ENCODE peak calls at places on chromosome 4, in nine cellular contexts. O, Z, V, K, Y, M, B, U and L are unnamed samples.

GRCh38 chr4:176433983-176434382 is 114.2 kb downstream of the SPCS3 start:
- DNase-seq in O (no peak), Z (no peak), V (no peak), K (no peak), Y (no peak), M (no peak), B (no peak), U (no peak), L (no peak)

GRCh38 chr4:99668472-99668871 is 10.8 kb upstream of the C4orf54 start:
- DNase-seq in O (no peak), Z (no peak), V (no peak), K (no peak), Y (no peak), M (no peak), B (no peak), U (no peak), L (no peak)

GRCh38 chr4:166635367-166635766 is 598.9 kb downstream of the SPOCK3 start:
- DNase-seq in O (no peak), Z (no peak), V (no peak), K (no peak), Y (no peak), M (no peak), B (no peak), U (no peak), L (no peak)

GRCh38 chr4:88158360-88159136 is at the start of gene ABCG2:
- DNase-seq in O (peak; percentile 54), Z (peak; percentile 72), V (peak; percentile 44), K (no peak), Y (peak; percentile 16), M (peak; percentile 24), B (peak; percentile 59), U (peak; percentile 26), L (peak; percentile 67)

GRCh38 chr4:81921757-81922159 is 450.1 kb upstream of the RASGEF1B start:
- DNase-seq in O (no peak), Z (no peak), V (no peak), K (no peak), Y (no peak), M (peak; percentile 9), B (no peak), U (no peak), L (no peak)

GRCh38 chr4:3388461-3389185 is 53.1 kb upstream of the HGFAC start:
- DNase-seq in O (no peak), Z (peak; percentile 94), V (peak; percentile 65), K (no peak), Y (no peak), M (no peak), B (peak; percentile 77), U (peak; percentile 85), L (peak; percentile 14)

GRCh38 chr4:7043521-7044414 is 596 bp downstream of the TADA2B start:
- DNase-seq in O (peak; percentile 90), Z (peak; percentile 71), V (peak; percentile 40), K (peak; percentile 76), Y (no peak), M (peak; percentile 57), B (peak; percentile 34), U (peak; percentile 71), L (no peak)

GRCh38 chr4:153781280-153781679 is 7.6 kb downstream of the SFRP2 start:
- DNase-seq in O (peak; percentile 36), Z (no peak), V (no peak), K (no peak), Y (no peak), M (no peak), B (no peak), U (no peak), L (no peak)

GRCh38 chr4:72302981-72303704 is 265.9 kb downstream of the ADAMTS3 start:
- DNase-seq in O (no peak), Z (peak; percentile 55), V (peak; percentile 54), K (peak; percentile 52), Y (peak; percentile 43), M (peak; percentile 43), B (peak; percentile 47), U (peak; percentile 54), L (no peak)

GRCh38 chr4:169407217-169407845 is 136.6 kb upstream of the SH3RF1 start:
- DNase-seq in O (no peak), Z (peak; percentile 1), V (no peak), K (no peak), Y (no peak), M (no peak), B (no peak), U (no peak), L (no peak)

GRCh38 chr4:98659106-98659592 is 738 bp upstream of the TSPAN5 start:
- DNase-seq in O (no peak), Z (peak; percentile 68), V (peak; percentile 58), K (no peak), Y (no peak), M (no peak), B (peak; percentile 67), U (no peak), L (no peak)
- H3K4me3 ChIP-seq in O (peak overlapping the region; percentile 49), Z (peak overlapping the region; percentile 99), V (peak overlapping the region; percentile 76), K (peak overlapping the region; percentile 56), Y (peak overlapping the region; percentile 64), M (peak overlapping the region; percentile 84), B (peak overlapping the region; percentile 86), U (peak overlapping the region; percentile 58), L (peak overlapping the region; percentile 83)

GRCh38 chr4:53941331-53941730 is 123.1 kb downstream of the CHIC2 start:
- DNase-seq in O (no peak), Z (no peak), V (no peak), K (no peak), Y (no peak), M (no peak), B (no peak), U (no peak), L (no peak)

GRCh38 chr4:53935780-53936179 is 128.6 kb downstream of the CHIC2 start:
- DNase-seq in O (no peak), Z (peak; percentile 84), V (peak; percentile 33), K (no peak), Y (no peak), M (no peak), B (peak; percentile 83), U (no peak), L (no peak)

GRCh38 chr4:53937327-53937726 is 127.1 kb downstream of the CHIC2 start:
- DNase-seq in O (no peak), Z (peak; percentile 29), V (no peak), K (no peak), Y (no peak), M (no peak), B (peak; percentile 28), U (no peak), L (no peak)

GRCh38 chr4:53942712-53943111 is 121.7 kb downstream of the CHIC2 start:
- DNase-seq in O (no peak), Z (no peak), V (no peak), K (no peak), Y (no peak), M (no peak), B (no peak), U (no peak), L (no peak)

DNA sequence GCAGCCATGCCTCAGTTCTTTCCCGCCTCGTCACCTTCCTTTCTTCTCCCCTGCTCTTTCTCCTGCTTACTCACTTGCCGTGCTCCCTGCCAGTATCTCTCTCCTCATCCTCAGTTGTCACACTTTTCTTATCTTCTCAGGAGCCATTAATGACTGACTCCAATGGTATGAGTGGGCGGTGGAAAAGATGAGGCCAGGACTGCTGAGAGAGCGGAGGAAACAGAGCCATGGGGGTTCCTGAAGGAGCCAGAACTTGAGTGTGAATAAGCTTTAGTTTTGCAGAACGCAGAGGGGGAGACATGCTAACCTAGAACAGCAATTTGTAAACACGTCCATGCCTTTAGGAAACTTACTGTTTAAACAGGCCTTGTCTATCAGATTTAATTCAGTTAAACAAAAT is 126.5 kb downstream of the CHIC2 start:
- DNase-seq in O (no peak), Z (peak; percentile 95), V (peak; percentile 89), K (no peak), Y (no peak), M (no peak), B (peak; percentile 80), U (no peak), L (no peak)
- H3K4me3 ChIP-seq in O (no peak overlapping the region), Z (no peak overlapping the region), V (no peak overlapping the region), K (no peak overlapping the region), Y (no peak overlapping the region), M (no peak overlapping the region), B (no peak overlapping the region), U (no peak overlapping the region), L (no peak overlapping the region)

DNA sequence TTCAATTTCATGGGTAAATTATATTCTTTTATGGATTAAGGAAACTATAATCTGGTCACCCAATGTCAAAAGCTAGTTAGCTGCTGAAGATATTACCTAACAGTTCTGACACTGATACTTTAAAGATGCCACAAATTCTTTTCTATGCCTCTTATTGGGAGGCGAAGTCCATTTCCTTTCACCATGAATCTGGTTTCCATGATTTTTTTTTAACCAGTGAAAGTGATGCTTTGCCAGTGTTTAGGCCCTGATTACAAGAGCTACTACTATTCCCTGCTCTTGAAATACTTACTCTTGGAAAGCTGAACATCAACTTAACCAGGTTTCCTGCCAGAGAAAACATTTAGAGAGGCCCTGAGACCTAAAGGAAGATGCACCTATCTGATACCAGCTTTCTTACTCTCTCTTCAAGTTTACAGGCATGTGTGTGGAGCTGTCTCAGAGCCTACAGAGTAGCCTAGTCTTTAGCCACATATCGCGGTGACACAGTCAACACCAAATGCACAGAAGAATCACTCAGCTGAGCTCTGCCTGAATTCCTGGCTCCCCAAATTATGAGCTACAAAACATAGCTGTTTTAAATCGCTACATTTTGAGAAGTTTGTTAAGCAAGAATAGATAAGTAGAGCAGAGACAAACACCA is 1280.8 kb downstream of the PCDH7 start:
- DNase-seq in O (no peak), Z (no peak), V (no peak), K (no peak), Y (no peak), M (no peak), B (no peak), U (no peak), L (no peak)
- H3K4me3 ChIP-seq in O (no peak overlapping the region), Z (no peak overlapping the region), V (no peak overlapping the region), K (no peak overlapping the region), Y (no peak overlapping the region), M (no peak overlapping the region), B (no peak overlapping the region), U (no peak overlapping the region), L (no peak overlapping the region)

GRCh38 chr4:113978561-113979156 is 788 bp downstream of the ARSJ start:
- DNase-seq in O (peak; percentile 35), Z (peak; percentile 21), V (peak; percentile 56), K (no peak), Y (no peak), M (no peak), B (no peak), U (no peak), L (no peak)

GRCh38 chr4:113979157-113979972 is at the start of gene ARSJ:
- DNase-seq in O (peak; percentile 64), Z (peak; percentile 91), V (peak; percentile 88), K (peak; percentile 54), Y (peak; percentile 12), M (no peak), B (peak; percentile 88), U (peak; percentile 18), L (peak; percentile 63)

GRCh38 chr4:113979973-113980615 is 647 bp upstream of the ARSJ start:
- DNase-seq in O (no peak), Z (peak; percentile 34), V (peak; percentile 68), K (no peak), Y (no peak), M (no peak), B (no peak), U (no peak), L (no peak)

GRCh38 chr4:113982181-113982580 is 2.7 kb upstream of the ARSJ start:
- DNase-seq in O (no peak), Z (no peak), V (no peak), K (no peak), Y (no peak), M (no peak), B (no peak), U (no peak), L (no peak)

DNA sequence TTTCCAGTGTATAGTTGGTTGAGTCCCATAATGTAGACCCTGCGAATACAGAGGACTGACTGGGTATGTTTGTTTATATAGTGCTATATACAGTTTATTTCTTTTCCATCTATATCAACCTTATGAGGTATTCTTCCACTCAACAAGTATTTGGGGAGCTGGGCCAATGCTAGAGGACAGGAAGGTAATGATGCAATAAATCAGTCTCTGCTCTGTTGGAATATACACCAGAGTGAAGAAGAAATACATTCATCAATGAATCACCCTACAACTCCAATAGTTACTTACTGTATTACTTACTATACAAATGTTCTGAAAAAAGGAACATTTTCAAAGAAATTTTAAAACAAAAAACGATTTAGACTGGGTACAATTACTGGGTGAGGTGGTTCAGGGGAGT is 2.1 kb upstream of the ARSJ start:
- DNase-seq in O (no peak), Z (no peak), V (no peak), K (no peak), Y (no peak), M (no peak), B (no peak), U (no peak), L (no peak)
- H3K4me3 ChIP-seq in O (no peak overlapping the region), Z (no peak overlapping the region), V (no peak overlapping the region), K (no peak overlapping the region), Y (no peak overlapping the region), M (no peak overlapping the region), B (no peak overlapping the region), U (no peak overlapping the region), L (no peak overlapping the region)